ENCODE peak calls at places on chromosomes 1 and 21, in ten cellular contexts. E is stimulated activated CD4-positive, alpha-beta T cell treated with anti-CD3 and anti-CD28 coated beads, TNF-alpha, amount 100 ng/mL, for 1 hour; P is colonic mucosa; Q is stimulated activated naive CD4-positive, alpha-beta T cell; N is SHP77; S is hypothalamus; F is left ventricle myocardium superior; U is brain microvascular endothelial cell; B is fibroblast of mammary gland; Y is skeletal muscle cell. L is an unnamed sample.

GRCh38 chr21:46605759-46606426 is 1.0 kb upstream of the S100B start:
- DNase-seq in E (no peak), P (no peak), Q (peak), N (no peak), S (no peak), F (peak), U (no peak), B (no peak), Y (no peak), L (peak)

GRCh38 chr1:212496673-212497072 is 64.0 kb downstream of the NENF start:
- DNase-seq in E (no peak), P (no peak), Q (no peak), N (no peak), S (no peak), F (no peak), U (no peak), B (no peak), Y (no peak), L (no peak)

GRCh38 chr1:175073054-175073453 is 5.4 kb downstream of the TNN start:
- DNase-seq in E (no peak), P (no peak), Q (no peak), N (no peak), S (no peak), F (no peak), U (no peak), B (peak), Y (peak), L (no peak)

GRCh38 chr1:232226197-232226681 is 403.7 kb downstream of the SIPA1L2 start:
- DNase-seq in E (no peak), P (no peak), Q (no peak), N (no peak), S (no peak), F (no peak), U (peak), B (peak), Y (peak), L (no peak)

GRCh38 chr21:45430521-45431501 is 25.8 kb downstream of the COL18A1 start:
- DNase-seq in E (no peak), P (no peak), Q (no peak), N (no peak), S (no peak), F (no peak), U (peak), B (peak), Y (no peak), L (no peak)

GRCh38 chr1:207335695-207336363 is 14.4 kb downstream of the CD55 start:
- DNase-seq in E (no peak), P (no peak), Q (no peak), N (no peak), S (no peak), F (no peak), U (no peak), B (peak), Y (no peak), L (peak)

GRCh38 chr1:228366062-228366850 is 40.4 kb downstream of the TRIM11 start:
- DNase-seq in E (no peak), P (no peak), Q (no peak), N (no peak), S (no peak), F (peak), U (no peak), B (no peak), Y (no peak), L (no peak)

GRCh38 chr1:162131405-162132321 is 62.2 kb downstream of the NOS1AP start:
- DNase-seq in E (no peak), P (peak), Q (no peak), N (no peak), S (no peak), F (no peak), U (no peak), B (no peak), Y (no peak), L (no peak)

GRCh38 chr1:1778827-1779675 is 781 bp upstream of the NADK start:
- DNase-seq in E (peak), P (peak), Q (peak), N (no peak), S (no peak), F (peak), U (no peak), B (no peak), Y (no peak), L (peak)

GRCh38 chr1:60386259-60386658 is 312.7 kb upstream of the C1orf87 start:
- DNase-seq in E (no peak), P (no peak), Q (no peak), N (no peak), S (no peak), F (no peak), U (no peak), B (no peak), Y (peak), L (no peak)

L was measured in OCI-LY7.